ENCODE peak calls at places on chromosome 10, in ten cellular contexts. One of them, this sample, is unnamed.

GRCh38 chr10:3624367-3624766 is 160.6 kb downstream of the KLF6 start:
- DNase-seq in cardiac muscle cell: peak; percentile 68
- DNase-seq in H54: no peak
- DNase-seq in fibroblast of pulmonary artery: peak; percentile 58
- DNase-seq in PC-3: peak; percentile 6
- DNase-seq in HEK293T: no peak
- DNase-seq in Calu3: no peak
- DNase-seq in stimulated activated CD4-positive, alpha-beta T cell treated with anti-CD3 and anti-CD28 coated beads, Interleukin-1b, Interleukin-23, amount 100 ng/mL, for 1 hour: no peak
- DNase-seq in uterus: no peak
- DNase-seq in activated naive CD8-positive, alpha-beta T cell treated with anti-CD3 and anti-CD28 coated beads for 36 hours: no peak
- DNase-seq in this sample: peak; percentile 44

GRCh38 chr10:77317221-77317620 is 320.4 kb downstream of the KCNMA1 start:
- DNase-seq in Calu3: no peak
- DNase-seq in uterus: no peak
- DNase-seq in cardiac muscle cell: no peak
- DNase-seq in HEK293T: no peak
- DNase-seq in activated naive CD8-positive, alpha-beta T cell treated with anti-CD3 and anti-CD28 coated beads for 36 hours: no peak
- DNase-seq in fibroblast of pulmonary artery: no peak
- DNase-seq in H54: no peak
- DNase-seq in stimulated activated CD4-positive, alpha-beta T cell treated with anti-CD3 and anti-CD28 coated beads, Interleukin-1b, Interleukin-23, amount 100 ng/mL, for 1 hour: no peak
- DNase-seq in PC-3: no peak
- DNase-seq in this sample: no peak

GRCh38 chr10:31940839-31941653 is 12.4 kb upstream of the ARHGAP12 start:
- DNase-seq in HEK293T: no peak
- DNase-seq in fibroblast of pulmonary artery: peak; percentile 88
- DNase-seq in PC-3: peak; percentile 98
- DNase-seq in uterus: no peak
- DNase-seq in cardiac muscle cell: peak; percentile 84
- DNase-seq in H54: no peak
- DNase-seq in stimulated activated CD4-positive, alpha-beta T cell treated with anti-CD3 and anti-CD28 coated beads, Interleukin-1b, Interleukin-23, amount 100 ng/mL, for 1 hour: no peak
- DNase-seq in Calu3: peak; percentile 91
- DNase-seq in activated naive CD8-positive, alpha-beta T cell treated with anti-CD3 and anti-CD28 coated beads for 36 hours: no peak
- DNase-seq in this sample: peak; percentile 99

GRCh38 chr10:46550076-46550790 is 6.2 kb downstream of the GPRIN2 start:
- DNase-seq in activated naive CD8-positive, alpha-beta T cell treated with anti-CD3 and anti-CD28 coated beads for 36 hours: no peak
- DNase-seq in Calu3: peak; percentile 7
- DNase-seq in cardiac muscle cell: no peak
- DNase-seq in PC-3: no peak
- DNase-seq in H54: no peak
- DNase-seq in uterus: peak; percentile 15
- DNase-seq in fibroblast of pulmonary artery: no peak
- DNase-seq in HEK293T: no peak
- DNase-seq in stimulated activated CD4-positive, alpha-beta T cell treated with anti-CD3 and anti-CD28 coated beads, Interleukin-1b, Interleukin-23, amount 100 ng/mL, for 1 hour: no peak
- DNase-seq in this sample: no peak

GRCh38 chr10:25530306-25530705 is 355.5 kb downstream of the GPR158 start:
- DNase-seq in PC-3: no peak
- DNase-seq in cardiac muscle cell: no peak
- DNase-seq in activated naive CD8-positive, alpha-beta T cell treated with anti-CD3 and anti-CD28 coated beads for 36 hours: no peak
- DNase-seq in fibroblast of pulmonary artery: no peak
- DNase-seq in HEK293T: no peak
- DNase-seq in uterus: no peak
- DNase-seq in stimulated activated CD4-positive, alpha-beta T cell treated with anti-CD3 and anti-CD28 coated beads, Interleukin-1b, Interleukin-23, amount 100 ng/mL, for 1 hour: no peak
- DNase-seq in Calu3: no peak
- DNase-seq in H54: no peak
- DNase-seq in this sample: no peak

GRCh38 chr10:71724539-71724938 is 5.0 kb upstream of the C10orf105 start:
- DNase-seq in uterus: no peak
- DNase-seq in stimulated activated CD4-positive, alpha-beta T cell treated with anti-CD3 and anti-CD28 coated beads, Interleukin-1b, Interleukin-23, amount 100 ng/mL, for 1 hour: no peak
- DNase-seq in HEK293T: no peak
- DNase-seq in PC-3: no peak
- DNase-seq in Calu3: no peak
- DNase-seq in cardiac muscle cell: no peak
- DNase-seq in activated naive CD8-positive, alpha-beta T cell treated with anti-CD3 and anti-CD28 coated beads for 36 hours: no peak
- DNase-seq in fibroblast of pulmonary artery: no peak
- DNase-seq in H54: no peak
- DNase-seq in this sample: no peak

GRCh38 chr10:43202657-43203490 is 64.0 kb downstream of the RASGEF1A start:
- DNase-seq in fibroblast of pulmonary artery: no peak
- DNase-seq in PC-3: no peak
- DNase-seq in uterus: peak; percentile 21
- DNase-seq in Calu3: peak; percentile 41
- DNase-seq in activated naive CD8-positive, alpha-beta T cell treated with anti-CD3 and anti-CD28 coated beads for 36 hours: peak; percentile 48
- DNase-seq in cardiac muscle cell: peak; percentile 11
- DNase-seq in HEK293T: no peak
- DNase-seq in stimulated activated CD4-positive, alpha-beta T cell treated with anti-CD3 and anti-CD28 coated beads, Interleukin-1b, Interleukin-23, amount 100 ng/mL, for 1 hour: no peak
- DNase-seq in H54: no peak
- DNase-seq in this sample: peak; percentile 10

GRCh38 chr10:130958981-130959751 is 352.4 kb downstream of the TCERG1L start:
- DNase-seq in cardiac muscle cell: no peak
- DNase-seq in H54: no peak
- DNase-seq in fibroblast of pulmonary artery: no peak
- DNase-seq in uterus: no peak
- DNase-seq in PC-3: no peak
- DNase-seq in activated naive CD8-positive, alpha-beta T cell treated with anti-CD3 and anti-CD28 coated beads for 36 hours: no peak
- DNase-seq in stimulated activated CD4-positive, alpha-beta T cell treated with anti-CD3 and anti-CD28 coated beads, Interleukin-1b, Interleukin-23, amount 100 ng/mL, for 1 hour: no peak
- DNase-seq in HEK293T: no peak
- DNase-seq in Calu3: no peak
- DNase-seq in this sample: no peak

GRCh38 chr10:60536529-60537114 is 146.9 kb upstream of the ANK3 start:
- DNase-seq in HEK293T: no peak
- DNase-seq in Calu3: no peak
- DNase-seq in PC-3: peak; percentile 98
- DNase-seq in H54: peak; percentile 14
- DNase-seq in cardiac muscle cell: peak; percentile 21
- DNase-seq in uterus: no peak
- DNase-seq in stimulated activated CD4-positive, alpha-beta T cell treated with anti-CD3 and anti-CD28 coated beads, Interleukin-1b, Interleukin-23, amount 100 ng/mL, for 1 hour: no peak
- DNase-seq in activated naive CD8-positive, alpha-beta T cell treated with anti-CD3 and anti-CD28 coated beads for 36 hours: no peak
- DNase-seq in fibroblast of pulmonary artery: peak; percentile 28
- DNase-seq in this sample: peak; percentile 86

GRCh38 chr10:6047326-6047611 is 14.9 kb downstream of the IL2RA start:
- DNase-seq in activated naive CD8-positive, alpha-beta T cell treated with anti-CD3 and anti-CD28 coated beads for 36 hours: no peak
- DNase-seq in PC-3: no peak
- DNase-seq in H54: no peak
- DNase-seq in Calu3: no peak
- DNase-seq in stimulated activated CD4-positive, alpha-beta T cell treated with anti-CD3 and anti-CD28 coated beads, Interleukin-1b, Interleukin-23, amount 100 ng/mL, for 1 hour: no peak
- DNase-seq in HEK293T: no peak
- DNase-seq in cardiac muscle cell: no peak
- DNase-seq in uterus: no peak
- DNase-seq in fibroblast of pulmonary artery: no peak
- DNase-seq in this sample: no peak

GRCh38 chr10:1119027-1119426 is 62.8 kb downstream of the WDR37 start:
- DNase-seq in activated naive CD8-positive, alpha-beta T cell treated with anti-CD3 and anti-CD28 coated beads for 36 hours: no peak
- DNase-seq in stimulated activated CD4-positive, alpha-beta T cell treated with anti-CD3 and anti-CD28 coated beads, Interleukin-1b, Interleukin-23, amount 100 ng/mL, for 1 hour: no peak
- DNase-seq in HEK293T: no peak
- DNase-seq in H54: no peak
- DNase-seq in fibroblast of pulmonary artery: no peak
- DNase-seq in Calu3: no peak
- DNase-seq in PC-3: no peak
- DNase-seq in uterus: no peak
- DNase-seq in cardiac muscle cell: no peak
- DNase-seq in this sample: no peak

GRCh38 chr10:112160834-112161233 is 22.7 kb downstream of the GPAM start:
- DNase-seq in Calu3: no peak
- DNase-seq in fibroblast of pulmonary artery: no peak
- DNase-seq in uterus: no peak
- DNase-seq in cardiac muscle cell: no peak
- DNase-seq in activated naive CD8-positive, alpha-beta T cell treated with anti-CD3 and anti-CD28 coated beads for 36 hours: no peak
- DNase-seq in H54: no peak
- DNase-seq in HEK293T: no peak
- DNase-seq in stimulated activated CD4-positive, alpha-beta T cell treated with anti-CD3 and anti-CD28 coated beads, Interleukin-1b, Interleukin-23, amount 100 ng/mL, for 1 hour: no peak
- DNase-seq in PC-3: no peak
- DNase-seq in this sample: no peak

GRCh38 chr10:91103384-91104184 is 116.9 kb upstream of the PCGF5 start:
- DNase-seq in HEK293T: no peak
- DNase-seq in cardiac muscle cell: peak; percentile 29
- DNase-seq in uterus: no peak
- DNase-seq in Calu3: no peak
- DNase-seq in fibroblast of pulmonary artery: peak; percentile 11
- DNase-seq in activated naive CD8-positive, alpha-beta T cell treated with anti-CD3 and anti-CD28 coated beads for 36 hours: no peak
- DNase-seq in stimulated activated CD4-positive, alpha-beta T cell treated with anti-CD3 and anti-CD28 coated beads, Interleukin-1b, Interleukin-23, amount 100 ng/mL, for 1 hour: no peak
- DNase-seq in PC-3: no peak
- DNase-seq in H54: no peak
- DNase-seq in this sample: no peak

GRCh38 chr10:12337407-12337806 is 11.9 kb upstream of the CAMK1D start:
- DNase-seq in stimulated activated CD4-positive, alpha-beta T cell treated with anti-CD3 and anti-CD28 coated beads, Interleukin-1b, Interleukin-23, amount 100 ng/mL, for 1 hour: no peak
- DNase-seq in activated naive CD8-positive, alpha-beta T cell treated with anti-CD3 and anti-CD28 coated beads for 36 hours: no peak
- DNase-seq in Calu3: no peak
- DNase-seq in fibroblast of pulmonary artery: peak; percentile 10
- DNase-seq in H54: no peak
- DNase-seq in PC-3: no peak
- DNase-seq in HEK293T: no peak
- DNase-seq in cardiac muscle cell: peak; percentile 9
- DNase-seq in uterus: no peak
- DNase-seq in this sample: no peak

GRCh38 chr10:104350146-104350635 is 3.4 kb upstream of the CFAP58 start:
- DNase-seq in PC-3: peak; percentile 72
- DNase-seq in cardiac muscle cell: peak; percentile 83
- DNase-seq in H54: no peak
- DNase-seq in uterus: peak; percentile 57
- DNase-seq in fibroblast of pulmonary artery: peak; percentile 86
- DNase-seq in HEK293T: peak; percentile 59
- DNase-seq in Calu3: no peak
- DNase-seq in activated naive CD8-positive, alpha-beta T cell treated with anti-CD3 and anti-CD28 coated beads for 36 hours: no peak
- DNase-seq in stimulated activated CD4-positive, alpha-beta T cell treated with anti-CD3 and anti-CD28 coated beads, Interleukin-1b, Interleukin-23, amount 100 ng/mL, for 1 hour: no peak
- DNase-seq in this sample: peak; percentile 85

GRCh38 chr10:21944727-21945386 is 58.7 kb downstream of the DNAJC1 start:
- DNase-seq in fibroblast of pulmonary artery: peak; percentile 47
- DNase-seq in cardiac muscle cell: peak; percentile 33
- DNase-seq in Calu3: no peak
- DNase-seq in H54: no peak
- DNase-seq in uterus: no peak
- DNase-seq in PC-3: no peak
- DNase-seq in HEK293T: no peak
- DNase-seq in activated naive CD8-positive, alpha-beta T cell treated with anti-CD3 and anti-CD28 coated beads for 36 hours: no peak
- DNase-seq in stimulated activated CD4-positive, alpha-beta T cell treated with anti-CD3 and anti-CD28 coated beads, Interleukin-1b, Interleukin-23, amount 100 ng/mL, for 1 hour: no peak
- DNase-seq in this sample: no peak

GRCh38 chr10:117214401-117214800 is 17.1 kb downstream of the KCNK18 start:
- DNase-seq in fibroblast of pulmonary artery: no peak
- DNase-seq in HEK293T: no peak
- DNase-seq in activated naive CD8-positive, alpha-beta T cell treated with anti-CD3 and anti-CD28 coated beads for 36 hours: no peak
- DNase-seq in uterus: no peak
- DNase-seq in Calu3: no peak
- DNase-seq in PC-3: peak; percentile 60
- DNase-seq in cardiac muscle cell: no peak
- DNase-seq in stimulated activated CD4-positive, alpha-beta T cell treated with anti-CD3 and anti-CD28 coated beads, Interleukin-1b, Interleukin-23, amount 100 ng/mL, for 1 hour: no peak
- DNase-seq in H54: peak; percentile 28
- DNase-seq in this sample: peak; percentile 72

GRCh38 chr10:43160067-43160918 is 22.0 kb downstream of the CSGALNACT2 start:
- DNase-seq in fibroblast of pulmonary artery: peak; percentile 71
- DNase-seq in H54: no peak
- DNase-seq in uterus: no peak
- DNase-seq in cardiac muscle cell: peak; percentile 54
- DNase-seq in Calu3: no peak
- DNase-seq in HEK293T: no peak
- DNase-seq in PC-3: peak; percentile 33
- DNase-seq in activated naive CD8-positive, alpha-beta T cell treated with anti-CD3 and anti-CD28 coated beads for 36 hours: peak; percentile 14
- DNase-seq in stimulated activated CD4-positive, alpha-beta T cell treated with anti-CD3 and anti-CD28 coated beads, Interleukin-1b, Interleukin-23, amount 100 ng/mL, for 1 hour: no peak
- DNase-seq in this sample: peak; percentile 88

GRCh38 chr10:63711866-63712716 is 190.9 kb downstream of the REEP3 start:
- DNase-seq in stimulated activated CD4-positive, alpha-beta T cell treated with anti-CD3 and anti-CD28 coated beads, Interleukin-1b, Interleukin-23, amount 100 ng/mL, for 1 hour: no peak
- DNase-seq in HEK293T: no peak
- DNase-seq in uterus: peak; percentile 92
- DNase-seq in Calu3: peak; percentile 96
- DNase-seq in activated naive CD8-positive, alpha-beta T cell treated with anti-CD3 and anti-CD28 coated beads for 36 hours: no peak
- DNase-seq in fibroblast of pulmonary artery: peak; percentile 96
- DNase-seq in H54: peak; percentile 84
- DNase-seq in cardiac muscle cell: peak; percentile 95
- DNase-seq in PC-3: peak; percentile 100
- DNase-seq in this sample: peak; percentile 96

GRCh38 chr10:77251297-77252013 is 386.2 kb downstream of the KCNMA1 start:
- DNase-seq in uterus: no peak
- DNase-seq in Calu3: peak; percentile 62
- DNase-seq in activated naive CD8-positive, alpha-beta T cell treated with anti-CD3 and anti-CD28 coated beads for 36 hours: peak; percentile 25
- DNase-seq in fibroblast of pulmonary artery: peak; percentile 42
- DNase-seq in H54: no peak
- DNase-seq in HEK293T: peak; percentile 46
- DNase-seq in cardiac muscle cell: peak; percentile 34
- DNase-seq in PC-3: peak; percentile 92
- DNase-seq in stimulated activated CD4-positive, alpha-beta T cell treated with anti-CD3 and anti-CD28 coated beads, Interleukin-1b, Interleukin-23, amount 100 ng/mL, for 1 hour: no peak
- DNase-seq in this sample: peak; percentile 48

GRCh38 chr10:14560274-14560673 is 214.4 kb downstream of the FAM107B start:
- DNase-seq in HEK293T: no peak
- DNase-seq in activated naive CD8-positive, alpha-beta T cell treated with anti-CD3 and anti-CD28 coated beads for 36 hours: peak; percentile 66
- DNase-seq in H54: peak; percentile 43
- DNase-seq in PC-3: peak; percentile 87
- DNase-seq in stimulated activated CD4-positive, alpha-beta T cell treated with anti-CD3 and anti-CD28 coated beads, Interleukin-1b, Interleukin-23, amount 100 ng/mL, for 1 hour: no peak
- DNase-seq in Calu3: peak; percentile 77
- DNase-seq in cardiac muscle cell: peak; percentile 25
- DNase-seq in uterus: no peak
- DNase-seq in fibroblast of pulmonary artery: peak; percentile 53
- DNase-seq in this sample: peak; percentile 99

GRCh38 chr10:21518629-21519321 is 6.7 kb downstream of the SKIDA1 start:
- DNase-seq in stimulated activated CD4-positive, alpha-beta T cell treated with anti-CD3 and anti-CD28 coated beads, Interleukin-1b, Interleukin-23, amount 100 ng/mL, for 1 hour: no peak
- DNase-seq in cardiac muscle cell: peak; percentile 78
- DNase-seq in PC-3: peak; percentile 7
- DNase-seq in fibroblast of pulmonary artery: peak; percentile 59
- DNase-seq in activated naive CD8-positive, alpha-beta T cell treated with anti-CD3 and anti-CD28 coated beads for 36 hours: no peak
- DNase-seq in Calu3: no peak
- DNase-seq in HEK293T: no peak
- DNase-seq in uterus: no peak
- DNase-seq in H54: no peak
- DNase-seq in this sample: peak; percentile 36

GRCh38 chr10:72315054-72315453 is 39.7 kb downstream of the DNAJB12 start:
- DNase-seq in stimulated activated CD4-positive, alpha-beta T cell treated with anti-CD3 and anti-CD28 coated beads, Interleukin-1b, Interleukin-23, amount 100 ng/mL, for 1 hour: no peak
- DNase-seq in H54: no peak
- DNase-seq in HEK293T: no peak
- DNase-seq in cardiac muscle cell: no peak
- DNase-seq in Calu3: no peak
- DNase-seq in uterus: no peak
- DNase-seq in activated naive CD8-positive, alpha-beta T cell treated with anti-CD3 and anti-CD28 coated beads for 36 hours: no peak
- DNase-seq in PC-3: no peak
- DNase-seq in fibroblast of pulmonary artery: no peak
- DNase-seq in this sample: peak; percentile 80

GRCh38 chr10:80612261-80612660 is 74.6 kb downstream of the SH2D4B start:
- DNase-seq in stimulated activated CD4-positive, alpha-beta T cell treated with anti-CD3 and anti-CD28 coated beads, Interleukin-1b, Interleukin-23, amount 100 ng/mL, for 1 hour: no peak
- DNase-seq in PC-3: no peak
- DNase-seq in HEK293T: no peak
- DNase-seq in activated naive CD8-positive, alpha-beta T cell treated with anti-CD3 and anti-CD28 coated beads for 36 hours: no peak
- DNase-seq in H54: no peak
- DNase-seq in cardiac muscle cell: no peak
- DNase-seq in fibroblast of pulmonary artery: no peak
- DNase-seq in uterus: no peak
- DNase-seq in Calu3: no peak
- DNase-seq in this sample: peak; percentile 27

GRCh38 chr10:132859084-132859855 is 73.3 kb upstream of the NKX6-2 start:
- DNase-seq in HEK293T: no peak
- DNase-seq in fibroblast of pulmonary artery: no peak
- DNase-seq in stimulated activated CD4-positive, alpha-beta T cell treated with anti-CD3 and anti-CD28 coated beads, Interleukin-1b, Interleukin-23, amount 100 ng/mL, for 1 hour: no peak
- DNase-seq in uterus: peak; percentile 6
- DNase-seq in activated naive CD8-positive, alpha-beta T cell treated with anti-CD3 and anti-CD28 coated beads for 36 hours: no peak
- DNase-seq in H54: no peak
- DNase-seq in cardiac muscle cell: no peak
- DNase-seq in PC-3: no peak
- DNase-seq in Calu3: no peak
- DNase-seq in this sample: no peak

GRCh38 chr10:23442936-23443335 is 4.1 kb downstream of the OTUD1 start:
- DNase-seq in stimulated activated CD4-positive, alpha-beta T cell treated with anti-CD3 and anti-CD28 coated beads, Interleukin-1b, Interleukin-23, amount 100 ng/mL, for 1 hour: no peak
- DNase-seq in activated naive CD8-positive, alpha-beta T cell treated with anti-CD3 and anti-CD28 coated beads for 36 hours: no peak
- DNase-seq in HEK293T: no peak
- DNase-seq in fibroblast of pulmonary artery: peak; percentile 10
- DNase-seq in H54: peak; percentile 45
- DNase-seq in PC-3: peak; percentile 64
- DNase-seq in uterus: no peak
- DNase-seq in cardiac muscle cell: peak; percentile 37
- DNase-seq in Calu3: no peak
- DNase-seq in this sample: peak; percentile 12

GRCh38 chr10:1043532-1043995 is 5.4 kb downstream of the IDI1 start:
- DNase-seq in cardiac muscle cell: no peak
- DNase-seq in HEK293T: no peak
- DNase-seq in activated naive CD8-positive, alpha-beta T cell treated with anti-CD3 and anti-CD28 coated beads for 36 hours: no peak
- DNase-seq in Calu3: no peak
- DNase-seq in stimulated activated CD4-positive, alpha-beta T cell treated with anti-CD3 and anti-CD28 coated beads, Interleukin-1b, Interleukin-23, amount 100 ng/mL, for 1 hour: no peak
- DNase-seq in uterus: peak; percentile 36
- DNase-seq in fibroblast of pulmonary artery: no peak
- DNase-seq in H54: no peak
- DNase-seq in PC-3: no peak
- DNase-seq in this sample: no peak

GRCh38 chr10:126109893-126110292 is 213.5 kb downstream of the FANK1 start:
- DNase-seq in fibroblast of pulmonary artery: no peak
- DNase-seq in cardiac muscle cell: no peak
- DNase-seq in HEK293T: no peak
- DNase-seq in H54: no peak
- DNase-seq in activated naive CD8-positive, alpha-beta T cell treated with anti-CD3 and anti-CD28 coated beads for 36 hours: no peak
- DNase-seq in stimulated activated CD4-positive, alpha-beta T cell treated with anti-CD3 and anti-CD28 coated beads, Interleukin-1b, Interleukin-23, amount 100 ng/mL, for 1 hour: no peak
- DNase-seq in Calu3: no peak
- DNase-seq in uterus: no peak
- DNase-seq in PC-3: no peak
- DNase-seq in this sample: no peak

This sample was measured in bronchial epithelial cell.